ENCODE peak calls at places on chromosomes 3 and 15, in eight cellular contexts. N is mammary epithelial cell, P is pancreas, W is bronchial epithelial cell, K is Peyer's patch, V is body of pancreas, U is lower lobe of right lung, D is brain microvascular endothelial cell. T is an unnamed sample.

GRCh38 chr3:61594978-61595687 is 33.8 kb downstream of the PTPRG start:
- DNase-seq in D (no peak), K (no peak), P (no peak), V (no peak), N (no peak), W (peak; percentile 84), U (no peak), T (peak; percentile 43)

GRCh38 chr3:163721596-163721995 is 1356.7 kb downstream of the SI start:
- DNase-seq in W (no peak), N (no peak), V (no peak), D (no peak), K (no peak), U (no peak), P (no peak), T (no peak)

GRCh38 chr3:195438371-195438770 is 4.4 kb downstream of the ACAP2 start:
- DNase-seq in U (no peak), W (peak; percentile 78), P (no peak), D (no peak), K (no peak), N (peak; percentile 85), V (no peak), T (peak; percentile 70)

GRCh38 chr3:73432021-73432722 is 192.6 kb downstream of the PDZRN3 start:
- DNase-seq in N (peak; percentile 28), P (no peak), W (peak; percentile 34), K (no peak), D (peak; percentile 37), U (no peak), V (peak; percentile 38), T (peak; percentile 66)

GRCh38 chr15:81184188-81184587 is 12.5 kb upstream of the IL16 start:
- DNase-seq in W (no peak), D (no peak), V (no peak), N (no peak), K (no peak), U (peak; percentile 73), P (no peak), T (no peak)

GRCh38 chr3:190120161-190121060 is at the start of gene P3H2:
- DNase-seq in W (peak; percentile 80), D (peak; percentile 87), V (peak; percentile 82), K (no peak), N (peak; percentile 92), U (peak; percentile 88), P (peak; percentile 68), T (peak; percentile 91)

GRCh38 chr3:31288641-31289100 is 244.1 kb upstream of the STT3B start:
- DNase-seq in K (no peak), U (no peak), W (peak; percentile 88), N (peak; percentile 95), P (no peak), D (peak; percentile 71), V (no peak), T (peak; percentile 46)

GRCh38 chr3:45105855-45106655 is 40.1 kb downstream of the CDCP1 start:
- DNase-seq in D (peak; percentile 77), W (peak; percentile 84), K (no peak), V (no peak), P (no peak), N (peak; percentile 90), U (no peak), T (peak; percentile 58)

GRCh38 chr3:126439346-126439967 is 36.2 kb downstream of the ZXDC start:
- DNase-seq in N (no peak), D (no peak), U (no peak), K (no peak), W (no peak), P (no peak), V (no peak), T (no peak)

GRCh38 chr15:46315540-46315939 is 680.7 kb downstream of the SQOR start:
- DNase-seq in W (no peak), D (no peak), N (no peak), K (no peak), U (no peak), V (no peak), P (no peak), T (no peak)

GRCh38 chr3:48926425-48927392 is 8.1 kb downstream of the ARIH2 start:
- DNase-seq in W (peak; percentile 26), K (no peak), P (no peak), D (peak; percentile 22), V (no peak), N (peak; percentile 42), U (no peak), T (peak; percentile 27)

GRCh38 chr3:159280792-159281191 is 478.9 kb downstream of the MFSD1 start:
- DNase-seq in D (no peak), P (no peak), N (no peak), W (no peak), K (no peak), V (no peak), U (no peak), T (no peak)

GRCh38 chr3:143433787-143434378 is 314.3 kb downstream of the CHST2 start:
- DNase-seq in W (no peak), N (no peak), D (no peak), V (no peak), K (no peak), U (no peak), P (no peak), T (peak; percentile 36)

GRCh38 chr3:99232696-99233095 is 331.2 kb upstream of the DCBLD2 start:
- DNase-seq in K (no peak), U (no peak), V (no peak), D (no peak), N (peak; percentile 12), P (no peak), W (no peak), T (no peak)

GRCh38 chr3:112413722-112414121 is 80.8 kb downstream of the CD200 start:
- DNase-seq in P (no peak), N (no peak), U (no peak), W (no peak), V (no peak), D (no peak), K (no peak), T (no peak)

GRCh38 chr3:162141232-162141631 is 644.6 kb downstream of the OTOL1 start:
- DNase-seq in N (peak; percentile 16), P (no peak), W (peak; percentile 8), D (peak; percentile 55), V (no peak), K (no peak), U (no peak), T (peak; percentile 51)

GRCh38 chr15:65310431-65311137 is 6.1 kb downstream of the RNU5B-1 start:
- DNase-seq in W (no peak), V (no peak), U (peak; percentile 36), N (no peak), P (no peak), D (no peak), K (no peak), T (peak; percentile 47)

GRCh38 chr15:96333194-96334016 is 2.9 kb downstream of the NR2F2 start:
- DNase-seq in U (peak; percentile 57), K (no peak), V (peak; percentile 67), P (peak; percentile 50), D (peak; percentile 38), W (no peak), N (no peak), T (peak; percentile 47)

GRCh38 chr3:141651405-141651804 is 86.7 kb upstream of the RNF7 start:
- DNase-seq in U (no peak), P (no peak), D (no peak), W (no peak), V (no peak), K (no peak), N (no peak), T (no peak)

DNA sequence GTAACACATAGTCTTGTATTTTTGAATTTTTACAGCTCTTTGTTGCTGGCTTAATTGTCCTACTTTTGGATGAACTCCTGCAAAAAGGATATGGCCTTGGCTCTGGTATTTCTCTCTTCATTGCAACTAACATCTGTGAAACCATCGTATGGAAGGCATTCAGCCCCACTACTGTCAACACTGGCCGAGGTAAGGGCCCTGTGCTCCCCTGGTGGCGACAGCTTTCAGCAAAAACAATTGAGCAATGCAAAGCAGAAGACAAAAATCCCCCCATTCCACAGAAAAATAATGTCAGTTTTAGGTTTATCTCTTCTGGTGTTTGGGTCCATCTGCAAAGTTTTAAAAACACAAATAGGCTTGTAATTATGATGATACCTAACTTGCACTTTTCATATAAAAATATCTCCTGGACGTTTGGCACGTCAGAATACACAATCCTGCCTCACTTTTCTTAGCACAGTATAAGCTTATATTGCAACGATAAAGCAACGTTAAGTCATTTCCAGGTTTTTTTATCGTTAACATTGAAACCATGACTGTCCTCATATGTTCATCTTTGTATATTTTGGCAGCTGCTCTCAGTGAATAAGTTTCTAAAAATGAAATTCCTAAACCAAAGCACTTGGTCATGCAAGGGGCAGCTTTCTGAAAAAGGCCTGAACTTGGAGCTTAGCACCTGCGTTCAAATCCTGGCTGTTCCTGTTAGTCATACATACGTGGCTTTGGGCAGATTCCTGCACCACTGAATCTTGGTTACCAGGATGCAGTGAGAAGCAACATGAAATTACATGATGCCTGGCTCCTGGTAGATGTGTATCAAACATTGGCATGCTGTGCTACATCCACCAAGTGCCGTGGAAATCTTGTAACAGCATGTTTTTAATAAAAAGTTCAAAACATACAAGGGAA is 8.5 kb downstream of the SEC61A1 start:
- DNase-seq in K (no peak), W (peak; percentile 87), D (peak; percentile 94), U (no peak), P (no peak), N (peak; percentile 91), V (no peak), T (peak; percentile 50)
- TF ChIP-seq CTCF in K (no peak), W (no peak), D (peak; percentile 55), U (no peak), P (no peak), N (no peak), V (no peak), T (no peak)

DNA sequence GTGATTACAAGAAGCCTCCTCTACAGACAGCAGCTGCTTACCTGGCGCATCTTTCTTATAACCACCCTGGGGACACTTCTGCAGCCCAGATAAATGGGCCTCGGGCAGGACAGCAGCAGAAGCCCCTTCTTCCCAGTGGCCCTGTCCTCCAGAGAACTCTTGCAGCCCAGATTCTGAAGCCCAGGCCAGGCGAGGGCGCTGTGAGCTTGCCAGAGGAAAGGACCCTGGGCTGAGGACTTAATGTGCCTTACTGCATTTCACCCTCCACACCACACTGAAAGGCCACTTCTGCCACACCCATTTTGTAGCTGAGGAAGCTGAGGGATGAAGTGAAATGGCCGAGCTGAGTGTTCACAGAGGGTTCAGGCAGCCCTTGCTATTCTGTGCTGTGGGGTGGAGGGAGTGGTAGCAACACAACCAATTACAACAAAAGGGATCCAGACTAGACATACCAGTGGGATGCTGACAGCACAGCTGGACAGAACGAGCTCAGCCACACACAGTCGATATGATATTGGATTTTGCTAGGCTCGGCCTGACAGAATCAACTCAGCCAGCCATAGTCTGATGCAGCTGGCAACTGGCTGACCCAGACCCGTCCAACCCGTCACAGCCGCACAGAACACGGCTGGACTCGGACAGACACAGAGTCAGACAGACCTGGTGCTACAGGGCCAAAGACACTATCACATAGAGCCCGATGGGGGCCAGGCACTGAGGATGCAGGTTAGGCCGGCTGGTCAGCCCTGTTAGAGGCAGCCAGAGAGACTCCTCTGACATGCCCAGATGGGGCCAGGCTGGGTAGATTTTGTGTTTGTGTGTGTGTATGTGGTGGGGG is 7.3 kb downstream of the ACOX2 start:
- DNase-seq in U (no peak), W (no peak), D (no peak), V (no peak), P (no peak), K (no peak), N (no peak), T (no peak)
- TF ChIP-seq CTCF in U (no peak), W (peak; percentile 17), D (peak; percentile 69), V (no peak), P (no peak), K (peak; percentile 24), N (no peak), T (no peak)

GRCh38 chr3:23183731-23184130 is 19.4 kb upstream of the UBE2E2 start:
- DNase-seq in W (peak; percentile 59), N (peak; percentile 62), K (no peak), V (peak; percentile 60), D (peak; percentile 45), P (peak; percentile 12), U (no peak), T (peak; percentile 79)
- TF ChIP-seq CTCF in W (peak; percentile 58), N (peak; percentile 65), K (peak; percentile 45), V (peak; percentile 67), D (peak; percentile 74), P (peak; percentile 21), U (peak; percentile 48), T (peak; percentile 64)

GRCh38 chr3:9124725-9125124 is 124.7 kb downstream of the SRGAP3 start:
- DNase-seq in K (no peak), D (no peak), P (no peak), N (no peak), W (no peak), U (no peak), V (no peak), T (no peak)
- TF ChIP-seq CTCF in K (no peak), D (no peak), P (no peak), N (no peak), W (no peak), U (no peak), V (no peak), T (no peak)

T was measured in MCF 10A.